ENCODE peak calls at places on chromosomes 3 and 15, in ten cellular contexts. H, K, Y, J, T, G, I, B, Q and D are unnamed samples.

GRCh38 chr3:110808630-110809029 is 263.0 kb upstream of the NECTIN3 start:
- DNase-seq in H (no peak), K (no peak), Y (no peak), J (no peak), T (no peak), G (no peak), I (no peak), B (no peak), Q (no peak), D (no peak)

GRCh38 chr3:145673790-145674189 is 487.2 kb downstream of the PLOD2 start:
- DNase-seq in H (no peak), K (no peak), Y (no peak), J (no peak), T (no peak), G (no peak), I (no peak), B (no peak), Q (no peak), D (no peak)

GRCh38 chr3:111338059-111338698 is 203.8 kb upstream of the CD96 start:
- DNase-seq in H (no peak), K (peak; percentile 34), Y (peak; percentile 73), J (no peak), T (no peak), G (peak; percentile 86), I (no peak), B (peak; percentile 31), Q (peak; percentile 71), D (peak; percentile 6)

GRCh38 chr3:129441215-129441614 is 1.2 kb downstream of the IFT122 start:
- DNase-seq in H (no peak), K (no peak), Y (no peak), J (no peak), T (no peak), G (no peak), I (no peak), B (no peak), Q (no peak), D (no peak)

GRCh38 chr15:35444557-35445204 is 101.3 kb downstream of the DPH6 start:
- DNase-seq in H (no peak), K (no peak), Y (no peak), J (no peak), T (no peak), G (peak; percentile 63), I (no peak), B (peak; percentile 8), Q (peak; percentile 72), D (no peak)

GRCh38 chr15:47283231-47283630 is 434.1 kb upstream of the SEMA6D start:
- DNase-seq in H (no peak), K (no peak), Y (no peak), J (no peak), T (no peak), G (no peak), I (no peak), B (no peak), Q (no peak), D (no peak)

GRCh38 chr3:185632996-185633395 is 46.9 kb downstream of the SENP2 start:
- DNase-seq in H (no peak), K (no peak), Y (no peak), J (no peak), T (no peak), G (no peak), I (no peak), B (no peak), Q (no peak), D (no peak)

GRCh38 chr3:186044427-186044826 is 64.5 kb downstream of the ETV5 start:
- DNase-seq in H (no peak), K (no peak), Y (peak; percentile 48), J (no peak), T (no peak), G (no peak), I (no peak), B (no peak), Q (no peak), D (no peak)

GRCh38 chr3:172512363-172512762 is 10.9 kb downstream of the TNFSF10 start:
- DNase-seq in H (peak; percentile 76), K (peak; percentile 40), Y (peak; percentile 45), J (no peak), T (no peak), G (no peak), I (peak; percentile 31), B (no peak), Q (peak; percentile 56), D (peak; percentile 66)

GRCh38 chr3:122030381-122031122 is 8.5 kb upstream of the ILDR1 start:
- DNase-seq in H (no peak), K (no peak), Y (no peak), J (no peak), T (no peak), G (peak; percentile 41), I (no peak), B (no peak), Q (no peak), D (no peak)

GRCh38 chr3:195212749-195213085 is 58.2 kb downstream of the XXYLT1 start:
- DNase-seq in H (peak; percentile 61), K (no peak), Y (no peak), J (peak; percentile 12), T (no peak), G (no peak), I (no peak), B (no peak), Q (no peak), D (no peak)

GRCh38 chr15:59825926-59826325 is 136.8 kb upstream of the BNIP2 start:
- DNase-seq in H (no peak), K (no peak), Y (no peak), J (no peak), T (no peak), G (no peak), I (no peak), B (no peak), Q (no peak), D (no peak)

GRCh38 chr3:82743196-82743595 is 981.8 kb upstream of the GBE1 start:
- DNase-seq in H (no peak), K (no peak), Y (no peak), J (no peak), T (no peak), G (no peak), I (no peak), B (no peak), Q (no peak), D (no peak)

GRCh38 chr3:99871231-99871898 is 53.7 kb downstream of the CMSS1 start:
- DNase-seq in H (no peak), K (no peak), Y (no peak), J (no peak), T (no peak), G (no peak), I (no peak), B (no peak), Q (no peak), D (no peak)
- H3K4me1 ChIP-seq in H (peaks cover 76% of the 10 kb centered on the region), K (no peaks in the 10 kb centered on the region), Y (peaks cover 42% of the 10 kb centered on the region), J (peaks cover 18% of the 10 kb centered on the region), T (peaks cover 58% of the 10 kb centered on the region), G (peaks cover 21% of the 10 kb centered on the region), I (peaks cover 45% of the 10 kb centered on the region), B (peaks cover 26% of the 10 kb centered on the region), Q (peaks cover 46% of the 10 kb centered on the region), D (peaks cover 89% of the 10 kb centered on the region)

GRCh38 chr3:105629725-105630124 is 239.1 kb downstream of the CBLB start:
- DNase-seq in H (no peak), K (no peak), Y (no peak), J (no peak), T (no peak), G (peak; percentile 73), I (no peak), B (no peak), Q (no peak), D (no peak)

DNA sequence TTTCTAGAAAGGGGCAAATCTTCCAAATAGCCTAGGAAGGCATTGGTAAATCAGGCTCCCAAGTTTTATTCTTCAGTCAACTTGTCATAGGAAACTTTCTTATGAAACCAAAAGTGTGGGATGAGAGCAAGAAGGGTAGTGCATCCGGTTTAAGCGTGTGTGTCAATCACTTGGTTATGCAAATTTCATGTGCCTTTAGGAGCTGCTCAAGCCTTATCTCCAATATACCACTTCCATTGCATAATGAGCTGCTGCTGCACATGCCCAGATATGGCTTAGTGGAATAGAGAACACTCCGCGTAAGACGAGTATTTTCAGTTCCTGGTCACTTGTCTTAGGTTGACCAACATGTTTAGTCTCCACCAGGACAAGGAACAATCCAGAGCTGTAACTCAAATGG is 242.1 kb downstream of the CBLB start:
- DNase-seq in H (no peak), K (no peak), Y (no peak), J (no peak), T (no peak), G (no peak), I (no peak), B (no peak), Q (no peak), D (no peak)
- TF ChIP-seq POLR2A in H (no peak), K (no peak), Y (no peak), J (no peak), T (no peak), G (no peak), I (no peak), B (no peak), Q (no peak), D (no peak)

DNA sequence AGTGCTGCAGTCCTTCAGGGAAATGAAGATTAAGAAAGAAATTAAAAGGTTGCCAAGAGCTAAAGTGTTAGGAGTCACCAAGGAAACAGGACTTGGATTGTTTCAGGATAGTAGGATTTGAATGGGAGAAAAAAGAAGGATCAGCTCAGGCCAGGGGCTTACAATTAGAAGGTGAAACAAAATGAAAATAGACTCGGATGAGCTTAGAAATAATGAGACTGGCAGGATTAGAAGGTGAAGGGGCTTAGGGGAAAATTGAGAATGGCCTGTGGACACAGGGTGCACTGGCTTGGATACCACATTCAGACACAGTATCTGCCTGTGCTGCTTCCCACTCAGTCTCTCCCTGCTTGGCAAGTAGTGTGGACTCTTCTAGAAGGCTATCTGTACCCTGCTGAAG is 206.1 kb upstream of the ATP10A start:
- DNase-seq in H (no peak), K (no peak), Y (no peak), J (no peak), T (no peak), G (no peak), I (no peak), B (no peak), Q (no peak), D (no peak)
- H3K4me1 ChIP-seq in H (no peaks in the 10 kb centered on the region), K (no peaks in the 10 kb centered on the region), Y (no peaks in the 10 kb centered on the region), J (no peaks in the 10 kb centered on the region), T (no peaks in the 10 kb centered on the region), G (no peaks in the 10 kb centered on the region), I (no peaks in the 10 kb centered on the region), B (no peaks in the 10 kb centered on the region), Q (no peaks in the 10 kb centered on the region), D (no peaks in the 10 kb centered on the region)

GRCh38 chr15:39415634-39416033 is 165.2 kb upstream of the THBS1 start:
- DNase-seq in H (no peak), K (no peak), Y (no peak), J (no peak), T (no peak), G (no peak), I (no peak), B (no peak), Q (no peak), D (no peak)
- TF ChIP-seq POLR2A in H (no peak), K (no peak), Y (no peak), J (no peak), T (no peak), G (no peak), I (no peak), B (no peak), Q (no peak), D (no peak)